ENCODE peak calls at places on chromosomes 3 and 15, in eight cellular contexts. T is pancreas, Y is GM12865, H is skeletal muscle cell, M is cardiac muscle cell, K is BJ, B is right cardiac atrium, Q is fibroblast of pulmonary artery. G is an unnamed sample.

GRCh38 chr3:196519738-196520122 is 4.6 kb upstream of the SMCO1 start:
- DNase-seq in Y (peak), Q (no peak), T (no peak), M (no peak), K (no peak), B (no peak), H (no peak), G (no peak)

GRCh38 chr3:143063018-143063417 is 56.6 kb upstream of the CHST2 start:
- DNase-seq in Y (no peak), B (no peak), T (no peak), K (no peak), H (no peak), M (peak), Q (peak), G (no peak)

GRCh38 chr3:32110233-32110760 is 3.9 kb downstream of the GPD1L start:
- DNase-seq in T (no peak), Y (no peak), Q (no peak), M (no peak), B (no peak), K (no peak), H (no peak), G (no peak)

GRCh38 chr3:48661501-48662139 is 1.1 kb downstream of the CELSR3 start:
- DNase-seq in Q (peak), H (no peak), B (peak), K (no peak), M (peak), Y (peak), T (peak), G (no peak)

GRCh38 chr15:49809894-49810594 is 189.2 kb downstream of the DTWD1 start:
- DNase-seq in K (no peak), B (no peak), M (peak), Y (no peak), Q (no peak), H (no peak), T (no peak), G (no peak)

GRCh38 chr3:179811321-179812095 is 158.7 kb downstream of the USP13 start:
- DNase-seq in T (peak), Y (peak), B (no peak), H (peak), Q (peak), K (peak), M (peak), G (peak)

GRCh38 chr3:56197259-56197965 is 270.9 kb downstream of the ERC2 start:
- DNase-seq in B (no peak), Q (peak), H (no peak), M (peak), K (no peak), Y (no peak), T (no peak), G (no peak)

GRCh38 chr3:73611176-73611575 is 13.6 kb downstream of the PDZRN3 start:
- DNase-seq in M (peak), Y (no peak), Q (peak), B (no peak), H (peak), T (no peak), K (no peak), G (no peak)

GRCh38 chr3:170470063-170471006 is 51.7 kb downstream of the CLDN11 start:
- DNase-seq in M (no peak), K (no peak), B (no peak), H (peak), Q (no peak), T (no peak), Y (no peak), G (no peak)

GRCh38 chr15:32670624-32671022 is 29.1 kb downstream of the SCG5 start:
- DNase-seq in M (no peak), K (no peak), H (no peak), Q (no peak), T (no peak), B (no peak), Y (no peak), G (no peak)
- H3K4me3 ChIP-seq in M (no peak), K (no peak), H (no peak), Q (no peak), T (no peak), B (no peak), Y (no peak), G (no peak)

GRCh38 chr15:31360843-31361763 is 34.5 kb downstream of the KLF13 start:
- DNase-seq in K (no peak), Y (peak), T (peak), B (peak), H (no peak), M (no peak), Q (no peak), G (no peak)
- H3K4me3 ChIP-seq in K (no peak), Y (peak), T (no peak), B (no peak), H (no peak), M (no peak), Q (no peak), G (no peak)

GRCh38 chr3:15982243-15982642 is 184.5 kb upstream of the ANKRD28 start:
- DNase-seq in M (no peak), T (no peak), H (no peak), Y (no peak), B (no peak), K (no peak), Q (no peak), G (no peak)
- H3K4me3 ChIP-seq in M (no peak), T (no peak), H (no peak), Y (no peak), B (no peak), K (no peak), Q (no peak), G (no peak)

DNA sequence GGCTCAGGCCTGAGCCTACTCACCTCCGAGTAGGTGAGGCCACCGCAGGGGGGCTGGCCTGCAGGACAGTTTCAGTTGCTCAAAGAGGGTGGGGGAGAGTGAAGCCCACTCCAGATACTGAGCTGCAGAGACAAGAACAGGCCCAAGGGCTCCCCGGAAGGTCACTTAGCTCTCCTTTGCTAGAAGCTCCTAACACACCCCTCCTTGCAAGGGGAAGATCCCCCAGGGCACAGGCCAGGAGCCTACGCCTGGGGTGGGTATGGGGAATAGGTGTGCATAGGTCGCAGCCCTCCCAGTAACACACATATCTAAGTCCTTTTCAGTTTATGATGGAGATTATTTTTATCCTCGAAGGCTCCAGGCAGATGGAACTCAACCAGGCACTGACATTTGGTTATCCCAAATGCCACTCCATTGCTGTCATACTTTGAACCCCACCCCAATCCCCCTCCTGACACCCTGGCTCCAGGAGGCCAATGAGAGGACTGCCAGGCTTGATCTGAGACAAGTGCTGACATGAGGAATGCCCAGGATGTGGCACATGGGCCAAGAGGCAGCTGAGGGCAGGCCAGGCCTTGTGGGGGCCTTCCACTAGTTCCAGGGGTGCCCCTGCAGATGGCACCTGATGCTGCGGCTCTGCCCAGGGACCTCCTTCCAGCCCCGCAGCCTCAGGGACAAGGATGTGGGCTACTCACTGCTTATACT is 1.1 kb upstream of the MUSTN1 start:
- DNase-seq in K (no peak), T (no peak), M (no peak), H (no peak), Y (no peak), Q (no peak), B (peak), G (no peak)
- H3K4me3 ChIP-seq in K (no peak), T (no peak), M (no peak), H (no peak), Y (no peak), Q (no peak), B (no peak), G (no peak)

GRCh38 chr15:68289057-68289456 is 11.5 kb downstream of the FEM1B start:
- DNase-seq in H (no peak), T (no peak), M (no peak), Q (no peak), B (no peak), Y (no peak), K (no peak), G (no peak)

GRCh38 chr15:68289621-68290352 is 12.2 kb downstream of the FEM1B start:
- DNase-seq in Y (no peak), T (no peak), Q (no peak), B (no peak), K (no peak), M (no peak), H (no peak), G (no peak)

GRCh38 chr15:68286256-68286655 is 8.7 kb downstream of the FEM1B start:
- DNase-seq in Y (no peak), T (no peak), B (no peak), K (no peak), M (no peak), H (no peak), Q (no peak), G (no peak)

GRCh38 chr15:68283401-68283800 is 5.9 kb downstream of the FEM1B start:
- DNase-seq in B (no peak), Q (no peak), M (no peak), Y (no peak), K (no peak), T (no peak), H (no peak), G (no peak)

DNA sequence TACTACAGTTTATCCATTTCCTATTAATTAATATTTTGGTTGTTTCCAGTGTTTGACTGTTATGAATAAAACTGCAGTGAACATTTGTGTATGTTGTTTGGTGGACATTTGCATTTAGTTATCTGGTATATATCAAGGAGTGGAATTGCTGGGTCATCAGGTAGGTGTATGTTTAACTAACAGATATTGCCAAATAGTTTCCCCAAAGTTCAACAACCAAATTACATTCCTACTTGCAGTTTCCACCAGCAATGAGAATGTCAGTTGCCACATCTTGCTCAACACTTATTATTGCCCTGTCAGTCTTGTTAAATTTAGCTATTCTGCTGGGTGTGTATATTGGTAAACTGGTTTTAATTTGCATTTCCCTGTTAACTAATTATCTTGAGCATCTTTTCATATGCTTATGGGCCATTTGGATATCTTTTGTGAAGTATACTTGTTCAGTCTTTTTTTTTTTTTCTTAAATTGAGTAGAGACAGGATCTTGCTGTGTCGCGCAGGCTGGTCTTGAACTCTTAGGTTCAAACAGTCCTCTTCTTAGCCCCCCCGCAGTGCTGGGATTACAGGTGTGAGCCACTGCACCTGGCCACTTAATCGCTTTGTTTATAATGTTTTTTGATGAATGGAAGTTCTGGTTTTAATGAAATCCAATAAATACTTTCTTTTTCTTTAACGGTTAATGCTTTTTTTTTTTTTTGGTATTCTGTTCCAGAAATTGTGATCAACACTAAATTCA is 7.9 kb downstream of the FEM1B start:
- DNase-seq in K (no peak), Y (no peak), B (no peak), H (no peak), Q (no peak), T (no peak), M (no peak), G (peak)
- H3K4me3 ChIP-seq in K (no peak), Y (no peak), B (no peak), H (no peak), Q (no peak), T (no peak), M (no peak), G (no peak)

DNA sequence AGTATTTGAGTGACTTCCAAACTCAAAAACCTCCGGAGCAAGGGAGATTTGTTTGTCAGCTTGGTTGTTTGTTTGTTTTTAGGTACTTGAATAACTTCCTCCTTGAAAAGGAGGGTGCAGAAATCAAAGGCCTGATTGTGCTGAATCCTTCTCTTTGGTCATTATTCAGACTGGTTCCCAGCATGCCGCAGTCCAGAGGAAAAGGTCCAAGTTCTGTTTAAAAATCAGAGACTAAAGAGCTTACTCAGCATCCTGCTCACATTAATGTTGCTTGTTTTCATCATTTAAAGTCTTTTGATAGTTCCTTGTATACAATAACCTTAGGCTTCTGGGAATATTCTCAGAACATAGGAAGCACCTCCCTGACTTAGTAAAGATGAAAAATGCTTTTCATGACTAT is 987 bp upstream of the SCG3 start:
- DNase-seq in K (no peak), B (no peak), Q (no peak), H (no peak), Y (no peak), T (no peak), M (no peak), G (no peak)
- H3K4me3 ChIP-seq in K (no peak), B (no peak), Q (no peak), H (no peak), Y (no peak), T (no peak), M (no peak), G (no peak)

DNA sequence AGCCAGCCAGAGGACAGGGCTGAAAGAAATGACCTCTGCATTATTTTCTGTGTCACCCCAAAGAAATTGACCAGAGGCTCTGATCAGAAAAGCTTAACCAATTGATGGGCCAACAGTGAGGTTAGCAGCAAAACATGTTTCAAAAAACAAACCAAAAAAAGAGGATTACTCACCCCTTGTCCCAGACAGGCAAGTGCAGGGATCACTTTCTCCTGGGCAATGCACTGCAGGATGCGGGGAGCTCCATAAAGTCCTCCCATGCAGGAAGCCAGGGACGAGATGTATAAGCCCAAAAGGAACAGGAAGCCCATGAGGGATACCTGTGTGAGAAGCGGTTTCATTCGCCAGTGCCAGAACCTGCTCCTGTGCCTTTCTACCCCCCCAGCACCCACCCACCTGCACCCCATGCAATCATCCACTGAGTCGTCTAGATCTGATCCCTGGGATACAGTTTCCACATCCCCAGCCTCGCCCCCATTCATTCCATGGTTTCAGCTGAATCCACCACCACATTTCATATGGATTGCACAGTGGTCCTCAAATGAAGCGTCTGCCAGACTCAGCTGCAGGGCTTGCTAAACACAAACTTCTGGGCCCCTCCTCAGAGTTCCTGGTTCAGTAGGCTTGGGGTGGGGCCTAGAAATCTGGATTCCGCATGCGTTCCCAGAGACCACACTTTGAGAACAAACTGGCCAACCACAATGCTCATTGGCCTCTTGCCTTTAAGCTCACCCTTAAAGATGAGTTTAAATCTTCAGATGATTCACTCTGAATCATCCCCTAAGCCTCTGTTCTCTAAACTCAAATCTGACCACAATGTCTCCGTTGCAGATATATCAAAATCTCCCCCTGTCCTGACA is 54.4 kb upstream of the HEG1 start:
- DNase-seq in Q (peak), K (peak), B (no peak), Y (peak), H (peak), M (peak), T (no peak), G (peak)
- H3K4me3 ChIP-seq in Q (peak), K (no peak), B (no peak), Y (peak), H (no peak), M (no peak), T (no peak), G (no peak)

G was measured in epithelial cell of proximal tubule.